ENCODE peak calls at places on chromosomes 6 and 20, in six cellular contexts. One of them, this sample, is unnamed.
A peak's percentile ranks its signal among the peaks of the same experiment; 100 is the strongest.

GRCh38 chr20:53582574-53583351 is 10.9 kb downstream of the ZNF217 start:
- DNase-seq in cardiac muscle cell: no peak
- DNase-seq in AG10803: peak; percentile 93
- DNase-seq in IMR-90: peak; percentile 95
- DNase-seq in A549: peak; percentile 78
- DNase-seq in AG09309: peak; percentile 91
- DNase-seq in this sample: peak; percentile 70

GRCh38 chr20:15242773-15243172 is 905.4 kb upstream of the FLRT3 start:
- DNase-seq in AG09309: no peak
- DNase-seq in cardiac muscle cell: no peak
- DNase-seq in IMR-90: no peak
- DNase-seq in A549: no peak
- DNase-seq in AG10803: no peak
- DNase-seq in this sample: no peak

GRCh38 chr6:15893556-15894253 is 230.9 kb upstream of the DTNBP1 start:
- DNase-seq in A549: no peak
- DNase-seq in AG10803: no peak
- DNase-seq in cardiac muscle cell: no peak
- DNase-seq in AG09309: no peak
- DNase-seq in IMR-90: peak; percentile 27
- DNase-seq in this sample: no peak

GRCh38 chr20:53941680-53942079 is 128.7 kb downstream of the BCAS1 start:
- DNase-seq in AG10803: no peak
- DNase-seq in IMR-90: no peak
- DNase-seq in A549: no peak
- DNase-seq in cardiac muscle cell: no peak
- DNase-seq in AG09309: no peak
- DNase-seq in this sample: no peak

GRCh38 chr20:54021446-54022235 is 48.8 kb downstream of the BCAS1 start:
- DNase-seq in AG10803: no peak
- DNase-seq in A549: no peak
- DNase-seq in cardiac muscle cell: no peak
- DNase-seq in AG09309: no peak
- DNase-seq in IMR-90: no peak
- DNase-seq in this sample: no peak

GRCh38 chr20:23320317-23320716 is 30.3 kb upstream of the NXT1 start:
- DNase-seq in AG10803: peak; percentile 40
- DNase-seq in AG09309: no peak
- DNase-seq in IMR-90: peak; percentile 17
- DNase-seq in A549: peak; percentile 64
- DNase-seq in cardiac muscle cell: no peak
- DNase-seq in this sample: no peak

GRCh38 chr20:38633577-38634093 is 32.0 kb downstream of the ARHGAP40 start:
- DNase-seq in IMR-90: peak; percentile 20
- DNase-seq in A549: peak; percentile 82
- DNase-seq in AG10803: peak; percentile 21
- DNase-seq in cardiac muscle cell: peak; percentile 67
- DNase-seq in AG09309: no peak
- DNase-seq in this sample: peak; percentile 75

GRCh38 chr6:3455490-3456394 is 1.1 kb downstream of the SLC22A23 start:
- DNase-seq in cardiac muscle cell: peak; percentile 49
- DNase-seq in AG09309: no peak
- DNase-seq in AG10803: no peak
- DNase-seq in A549: no peak
- DNase-seq in IMR-90: no peak
- DNase-seq in this sample: no peak

GRCh38 chr20:55375920-55376319 is 629.4 kb downstream of the CBLN4 start:
- DNase-seq in cardiac muscle cell: no peak
- DNase-seq in AG10803: no peak
- DNase-seq in AG09309: no peak
- DNase-seq in IMR-90: no peak
- DNase-seq in A549: no peak
- DNase-seq in this sample: no peak

GRCh38 chr6:35327349-35328027 is 14.9 kb upstream of the PPARD start:
- DNase-seq in AG10803: peak; percentile 46
- DNase-seq in AG09309: no peak
- DNase-seq in IMR-90: peak; percentile 55
- DNase-seq in A549: peak; percentile 63
- DNase-seq in cardiac muscle cell: peak; percentile 80
- DNase-seq in this sample: peak; percentile 88

DNA sequence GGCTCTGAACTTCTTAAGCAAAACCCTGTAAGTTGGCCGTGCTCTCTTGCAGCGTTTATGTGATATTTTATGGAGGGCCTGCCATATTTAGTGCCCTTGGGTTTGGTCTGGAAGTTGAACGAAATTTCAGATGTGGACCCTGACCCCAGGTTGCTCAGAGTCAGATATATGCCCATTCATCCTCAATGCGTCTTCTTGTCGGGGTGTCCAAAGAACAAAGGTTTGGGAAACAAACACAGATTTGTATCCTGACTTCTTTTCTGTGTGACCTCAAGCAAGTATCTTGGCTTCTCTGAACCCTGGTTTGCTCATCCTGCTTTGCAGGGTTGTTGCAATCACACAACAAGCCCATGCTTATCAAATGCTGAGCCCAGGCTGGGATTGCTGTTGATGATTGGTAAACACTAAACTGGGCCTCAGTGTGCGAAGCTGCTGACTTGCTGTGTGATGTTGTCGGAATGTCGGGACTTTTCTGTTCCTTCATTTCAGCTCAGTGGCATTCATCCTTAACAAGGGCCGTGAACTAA is 103.5 kb upstream of the PTPN1 start:
- DNase-seq in AG09309: no peak
- DNase-seq in A549: no peak
- DNase-seq in AG10803: no peak
- DNase-seq in cardiac muscle cell: no peak
- DNase-seq in IMR-90: no peak
- DNase-seq in this sample: no peak
- TF ChIP-seq CTCF in AG09309: no peak
- TF ChIP-seq CTCF in A549: no peak
- TF ChIP-seq CTCF in AG10803: no peak
- TF ChIP-seq CTCF in cardiac muscle cell: no peak
- TF ChIP-seq CTCF in IMR-90: no peak
- TF ChIP-seq CTCF in this sample: no peak

GRCh38 chr6:6758546-6758914 is 170.0 kb downstream of the LY86 start:
- DNase-seq in AG09309: no peak
- DNase-seq in AG10803: no peak
- DNase-seq in A549: no peak
- DNase-seq in cardiac muscle cell: no peak
- DNase-seq in IMR-90: no peak
- DNase-seq in this sample: no peak

GRCh38 chr6:6753301-6753700 is 164.8 kb downstream of the LY86 start:
- DNase-seq in AG09309: no peak
- DNase-seq in AG10803: no peak
- DNase-seq in cardiac muscle cell: no peak
- DNase-seq in A549: no peak
- DNase-seq in IMR-90: no peak
- DNase-seq in this sample: no peak

GRCh38 chr6:6764764-6765434 is 176.4 kb downstream of the LY86 start:
- DNase-seq in IMR-90: no peak
- DNase-seq in AG09309: no peak
- DNase-seq in AG10803: no peak
- DNase-seq in cardiac muscle cell: no peak
- DNase-seq in A549: no peak
- DNase-seq in this sample: no peak

GRCh38 chr6:6760054-6760453 is 171.5 kb downstream of the LY86 start:
- DNase-seq in AG09309: no peak
- DNase-seq in IMR-90: no peak
- DNase-seq in AG10803: no peak
- DNase-seq in cardiac muscle cell: no peak
- DNase-seq in A549: no peak
- DNase-seq in this sample: no peak

GRCh38 chr6:6758915-6759654 is 170.6 kb downstream of the LY86 start:
- DNase-seq in A549: peak; percentile 30
- DNase-seq in IMR-90: peak; percentile 61
- DNase-seq in AG10803: peak; percentile 48
- DNase-seq in cardiac muscle cell: peak; percentile 75
- DNase-seq in AG09309: no peak
- DNase-seq in this sample: peak; percentile 43
- TF ChIP-seq CTCF in A549: peak; percentile 36
- TF ChIP-seq CTCF in IMR-90: peak; percentile 51
- TF ChIP-seq CTCF in AG10803: peak; percentile 54
- TF ChIP-seq CTCF in cardiac muscle cell: peak; percentile 77
- TF ChIP-seq CTCF in AG09309: peak; percentile 42
- TF ChIP-seq CTCF in this sample: no peak

GRCh38 chr6:52519618-52520017 is 57.2 kb downstream of the TRAM2 start:
- DNase-seq in AG09309: no peak
- DNase-seq in IMR-90: peak; percentile 39
- DNase-seq in AG10803: no peak
- DNase-seq in A549: no peak
- DNase-seq in cardiac muscle cell: no peak
- DNase-seq in this sample: no peak

GRCh38 chr6:52523363-52524207 is 53.3 kb downstream of the TRAM2 start:
- DNase-seq in IMR-90: no peak
- DNase-seq in AG10803: no peak
- DNase-seq in cardiac muscle cell: no peak
- DNase-seq in AG09309: no peak
- DNase-seq in A549: no peak
- DNase-seq in this sample: no peak

GRCh38 chr6:52524921-52525320 is 51.9 kb downstream of the TRAM2 start:
- DNase-seq in IMR-90: no peak
- DNase-seq in cardiac muscle cell: no peak
- DNase-seq in AG10803: no peak
- DNase-seq in AG09309: no peak
- DNase-seq in A549: no peak
- DNase-seq in this sample: no peak

GRCh38 chr6:52522655-52523054 is 54.2 kb downstream of the TRAM2 start:
- DNase-seq in cardiac muscle cell: no peak
- DNase-seq in AG10803: no peak
- DNase-seq in IMR-90: peak; percentile 51
- DNase-seq in A549: no peak
- DNase-seq in AG09309: no peak
- DNase-seq in this sample: no peak

GRCh38 chr6:52522151-52522626 is 54.7 kb downstream of the TRAM2 start:
- DNase-seq in A549: no peak
- DNase-seq in IMR-90: peak; percentile 79
- DNase-seq in AG09309: no peak
- DNase-seq in cardiac muscle cell: no peak
- DNase-seq in AG10803: peak; percentile 69
- DNase-seq in this sample: no peak
- TF ChIP-seq CTCF in A549: no peak
- TF ChIP-seq CTCF in IMR-90: no peak
- TF ChIP-seq CTCF in AG09309: peak; percentile 16
- TF ChIP-seq CTCF in cardiac muscle cell: no peak
- TF ChIP-seq CTCF in AG10803: no peak
- TF ChIP-seq CTCF in this sample: no peak

DNA sequence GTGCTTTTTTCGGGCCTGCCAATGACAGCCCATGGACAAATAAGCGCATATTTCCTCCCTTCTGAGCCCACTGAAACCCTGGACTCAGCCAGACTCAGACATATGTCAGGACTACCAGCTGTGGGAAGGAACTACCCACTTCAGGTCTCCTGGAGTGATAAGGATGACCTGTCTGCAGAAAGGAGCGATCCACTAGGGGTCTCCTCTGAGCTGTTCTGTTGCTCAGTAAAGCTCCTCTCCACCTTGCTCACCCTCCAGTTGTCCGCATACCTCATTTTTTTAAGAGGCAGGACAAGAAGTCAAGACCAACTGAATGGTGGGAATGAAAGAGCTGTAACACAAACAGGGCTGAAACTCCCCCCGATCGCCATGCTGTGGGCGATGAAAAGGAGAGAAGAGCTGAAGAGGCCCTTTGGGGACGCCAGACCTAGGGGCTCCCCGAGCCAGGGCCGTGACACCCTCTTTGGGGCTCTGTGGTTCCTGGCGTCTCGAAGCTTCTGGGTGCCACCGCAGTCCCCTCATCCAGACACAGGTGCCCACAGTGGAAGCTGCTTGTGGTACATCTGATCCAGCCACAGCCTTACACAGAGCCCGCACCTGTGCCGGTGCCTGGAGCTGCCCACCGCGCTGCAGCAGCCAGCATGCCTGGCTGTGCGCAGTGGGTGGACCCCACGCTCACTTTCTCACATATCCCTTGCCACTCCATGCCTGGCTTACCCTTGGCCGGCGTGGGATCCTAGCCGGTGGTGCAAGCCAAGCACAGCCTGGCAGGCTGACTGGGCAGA is 68.8 kb downstream of the EYS start:
- DNase-seq in IMR-90: no peak
- DNase-seq in A549: no peak
- DNase-seq in cardiac muscle cell: peak; percentile 58
- DNase-seq in AG10803: no peak
- DNase-seq in AG09309: no peak
- DNase-seq in this sample: no peak
- TF ChIP-seq CTCF in IMR-90: no peak
- TF ChIP-seq CTCF in A549: no peak
- TF ChIP-seq CTCF in cardiac muscle cell: no peak
- TF ChIP-seq CTCF in AG10803: no peak
- TF ChIP-seq CTCF in AG09309: no peak
- TF ChIP-seq CTCF in this sample: no peak

DNA sequence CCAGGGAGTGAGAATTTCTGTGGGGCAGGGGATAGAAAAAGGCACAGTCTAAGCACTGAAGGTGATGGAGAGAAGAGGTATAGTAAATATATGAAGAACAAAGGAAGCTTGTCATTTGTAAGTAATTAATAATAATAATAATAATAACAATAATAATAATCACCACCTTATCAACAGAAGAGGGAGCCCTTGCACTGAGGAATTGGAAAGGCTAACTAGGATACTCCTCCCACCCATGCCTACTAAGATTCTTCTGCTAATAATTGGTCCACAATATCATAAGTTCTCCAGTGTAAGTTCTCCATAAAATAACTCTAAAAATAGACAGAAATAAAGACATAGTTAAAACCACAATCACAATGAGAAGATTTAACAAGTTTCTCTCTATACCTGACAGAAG is 912 bp upstream of the OR12D3 start:
- DNase-seq in A549: no peak
- DNase-seq in cardiac muscle cell: peak; percentile 6
- DNase-seq in AG10803: no peak
- DNase-seq in AG09309: no peak
- DNase-seq in IMR-90: no peak
- DNase-seq in this sample: no peak
- TF ChIP-seq CTCF in A549: no peak
- TF ChIP-seq CTCF in cardiac muscle cell: no peak
- TF ChIP-seq CTCF in AG10803: no peak
- TF ChIP-seq CTCF in AG09309: no peak
- TF ChIP-seq CTCF in IMR-90: no peak
- TF ChIP-seq CTCF in this sample: no peak

DNA sequence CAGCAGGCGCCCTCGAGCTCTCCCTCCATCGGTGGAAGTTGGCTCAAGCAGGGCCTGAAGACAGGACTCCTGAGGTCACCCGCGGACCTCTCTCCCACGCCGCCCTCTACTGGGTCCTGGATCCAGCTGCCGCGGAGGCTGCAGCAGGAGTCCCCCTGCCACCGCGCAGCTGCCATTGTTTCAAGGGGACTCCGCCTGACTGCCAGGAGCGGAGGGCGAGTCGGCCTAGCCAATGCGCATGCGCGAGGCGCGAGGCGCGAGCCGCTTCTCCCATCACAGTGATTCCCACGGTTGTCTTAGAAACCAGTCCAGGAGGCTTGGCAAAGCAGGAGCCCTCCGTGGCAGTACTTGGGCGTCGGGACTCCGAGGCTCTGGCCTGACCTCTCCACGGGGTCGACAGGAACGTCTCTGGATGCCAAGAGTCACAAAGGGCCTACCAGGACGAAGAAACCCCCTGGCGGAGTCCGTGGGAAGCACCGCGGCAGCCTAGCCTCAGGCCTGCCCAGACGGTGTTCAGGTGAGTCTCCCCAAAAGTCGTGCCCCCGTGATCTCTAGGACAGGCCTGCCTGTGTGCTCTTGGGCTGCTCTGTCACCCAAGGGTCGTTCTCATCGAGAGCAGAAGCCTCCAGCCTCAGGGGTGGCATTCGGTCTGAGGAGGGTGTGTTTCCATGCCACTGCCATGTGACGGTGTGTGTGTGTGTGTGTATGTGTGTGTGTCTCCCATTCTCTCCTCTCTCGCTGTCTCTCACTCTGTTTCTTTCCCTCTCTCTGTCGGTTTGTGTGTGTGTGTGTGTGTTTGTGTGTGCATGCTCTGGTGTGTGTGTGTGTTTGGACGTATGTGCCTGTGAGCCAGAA is 290.6 kb upstream of the ZNF337 start:
- DNase-seq in AG10803: peak; percentile 12
- DNase-seq in A549: peak; percentile 31
- DNase-seq in cardiac muscle cell: peak; percentile 27
- DNase-seq in IMR-90: peak; percentile 10
- DNase-seq in AG09309: no peak
- DNase-seq in this sample: peak; percentile 67
- TF ChIP-seq CTCF in AG10803: peak; percentile 34
- TF ChIP-seq CTCF in A549: peak; percentile 38
- TF ChIP-seq CTCF in cardiac muscle cell: peak; percentile 45
- TF ChIP-seq CTCF in IMR-90: no peak
- TF ChIP-seq CTCF in AG09309: peak; percentile 48
- TF ChIP-seq CTCF in this sample: peak; percentile 44